ENCODE peak calls at places on chromosomes 11 and 22, in eight cellular contexts. One of them, this sample, is unnamed.

GRCh38 chr11:110173775-110174644 is 80.8 kb downstream of the ZC3H12C start:
- DNase-seq in HCT116: peak; percentile 54
- DNase-seq in heart right ventricle: peak; percentile 57
- DNase-seq in lower lobe of right lung: peak; percentile 78
- DNase-seq in mammary epithelial cell: peak; percentile 50
- DNase-seq in CD4-positive, alpha-beta T cell: peak; percentile 40
- DNase-seq in Peyer's patch: peak; percentile 40
- DNase-seq in IMR-90: peak; percentile 64
- DNase-seq in this sample: peak; percentile 68

GRCh38 chr11:67355794-67356550 is 2.6 kb upstream of the POLD4 start:
- DNase-seq in HCT116: no peak
- DNase-seq in heart right ventricle: no peak
- DNase-seq in lower lobe of right lung: no peak
- DNase-seq in mammary epithelial cell: no peak
- DNase-seq in CD4-positive, alpha-beta T cell: no peak
- DNase-seq in Peyer's patch: no peak
- DNase-seq in IMR-90: no peak
- DNase-seq in this sample: peak; percentile 62

GRCh38 chr11:19458721-19459120 is 218.0 kb upstream of the E2F8 start:
- DNase-seq in HCT116: no peak
- DNase-seq in heart right ventricle: no peak
- DNase-seq in lower lobe of right lung: no peak
- DNase-seq in mammary epithelial cell: no peak
- DNase-seq in CD4-positive, alpha-beta T cell: no peak
- DNase-seq in Peyer's patch: no peak
- DNase-seq in IMR-90: no peak
- DNase-seq in this sample: no peak

GRCh38 chr11:46238078-46238966 is 39.1 kb upstream of the CREB3L1 start:
- DNase-seq in HCT116: no peak
- DNase-seq in heart right ventricle: peak; percentile 83
- DNase-seq in lower lobe of right lung: peak; percentile 82
- DNase-seq in mammary epithelial cell: peak; percentile 32
- DNase-seq in CD4-positive, alpha-beta T cell: peak; percentile 54
- DNase-seq in Peyer's patch: peak; percentile 48
- DNase-seq in IMR-90: peak; percentile 63
- DNase-seq in this sample: peak; percentile 63

GRCh38 chr11:116192509-116193206 is 580.1 kb downstream of the BUD13 start:
- DNase-seq in HCT116: no peak
- DNase-seq in heart right ventricle: no peak
- DNase-seq in lower lobe of right lung: no peak
- DNase-seq in mammary epithelial cell: no peak
- DNase-seq in CD4-positive, alpha-beta T cell: no peak
- DNase-seq in Peyer's patch: no peak
- DNase-seq in IMR-90: no peak
- DNase-seq in this sample: no peak

GRCh38 chr11:2752923-2753322 is 53.1 kb upstream of the KCNQ1OT1 start:
- DNase-seq in HCT116: no peak
- DNase-seq in heart right ventricle: no peak
- DNase-seq in lower lobe of right lung: peak; percentile 6
- DNase-seq in mammary epithelial cell: no peak
- DNase-seq in CD4-positive, alpha-beta T cell: no peak
- DNase-seq in Peyer's patch: no peak
- DNase-seq in IMR-90: peak; percentile 19
- DNase-seq in this sample: no peak

GRCh38 chr11:73625690-73626318 is 20.6 kb upstream of the PLEKHB1 start:
- DNase-seq in HCT116: peak; percentile 56
- DNase-seq in heart right ventricle: peak; percentile 79
- DNase-seq in lower lobe of right lung: peak; percentile 71
- DNase-seq in mammary epithelial cell: peak; percentile 61
- DNase-seq in CD4-positive, alpha-beta T cell: peak; percentile 59
- DNase-seq in Peyer's patch: peak; percentile 46
- DNase-seq in IMR-90: peak; percentile 59
- DNase-seq in this sample: peak; percentile 79

GRCh38 chr11:72962084-72962483 is 147.9 kb downstream of the ATG16L2 start:
- DNase-seq in HCT116: no peak
- DNase-seq in heart right ventricle: no peak
- DNase-seq in lower lobe of right lung: no peak
- DNase-seq in mammary epithelial cell: no peak
- DNase-seq in CD4-positive, alpha-beta T cell: no peak
- DNase-seq in Peyer's patch: no peak
- DNase-seq in IMR-90: peak; percentile 66
- DNase-seq in this sample: no peak

GRCh38 chr11:2383823-2384722 is 7.0 kb downstream of the CD81 start:
- DNase-seq in HCT116: no peak
- DNase-seq in heart right ventricle: no peak
- DNase-seq in lower lobe of right lung: no peak
- DNase-seq in mammary epithelial cell: no peak
- DNase-seq in CD4-positive, alpha-beta T cell: peak; percentile 29
- DNase-seq in Peyer's patch: peak; percentile 83
- DNase-seq in IMR-90: no peak
- DNase-seq in this sample: peak; percentile 63

GRCh38 chr22:35966314-35967045 is 62.1 kb downstream of the RBFOX2 start:
- DNase-seq in HCT116: no peak
- DNase-seq in heart right ventricle: no peak
- DNase-seq in lower lobe of right lung: no peak
- DNase-seq in mammary epithelial cell: no peak
- DNase-seq in CD4-positive, alpha-beta T cell: no peak
- DNase-seq in Peyer's patch: no peak
- DNase-seq in IMR-90: peak; percentile 35
- DNase-seq in this sample: no peak

GRCh38 chr11:114044042-114044871 is 15.3 kb upstream of the ZBTB16 start:
- DNase-seq in HCT116: no peak
- DNase-seq in heart right ventricle: peak; percentile 20
- DNase-seq in lower lobe of right lung: no peak
- DNase-seq in mammary epithelial cell: no peak
- DNase-seq in CD4-positive, alpha-beta T cell: no peak
- DNase-seq in Peyer's patch: no peak
- DNase-seq in IMR-90: no peak
- DNase-seq in this sample: peak; percentile 73

GRCh38 chr22:43945632-43946390 is 9.4 kb upstream of the SAMM50 start:
- DNase-seq in HCT116: peak; percentile 41
- DNase-seq in heart right ventricle: peak; percentile 37
- DNase-seq in lower lobe of right lung: peak; percentile 74
- DNase-seq in mammary epithelial cell: peak; percentile 36
- DNase-seq in CD4-positive, alpha-beta T cell: peak; percentile 56
- DNase-seq in Peyer's patch: peak; percentile 55
- DNase-seq in IMR-90: peak; percentile 59
- DNase-seq in this sample: peak; percentile 63

GRCh38 chr22:46087816-46088277 is 62.5 kb upstream of the PPARA start:
- DNase-seq in HCT116: no peak
- DNase-seq in heart right ventricle: peak; percentile 93
- DNase-seq in lower lobe of right lung: peak; percentile 80
- DNase-seq in mammary epithelial cell: peak; percentile 84
- DNase-seq in CD4-positive, alpha-beta T cell: no peak
- DNase-seq in Peyer's patch: peak; percentile 39
- DNase-seq in IMR-90: peak; percentile 86
- DNase-seq in this sample: peak; percentile 78

GRCh38 chr11:35507688-35508087 is 17.7 kb downstream of the PAMR1 start:
- DNase-seq in HCT116: no peak
- DNase-seq in heart right ventricle: no peak
- DNase-seq in lower lobe of right lung: no peak
- DNase-seq in mammary epithelial cell: peak; percentile 53
- DNase-seq in CD4-positive, alpha-beta T cell: no peak
- DNase-seq in Peyer's patch: no peak
- DNase-seq in IMR-90: no peak
- DNase-seq in this sample: no peak

GRCh38 chr11:73648629-73649046 is 2.3 kb downstream of the PLEKHB1 start:
- DNase-seq in HCT116: no peak
- DNase-seq in heart right ventricle: no peak
- DNase-seq in lower lobe of right lung: no peak
- DNase-seq in mammary epithelial cell: no peak
- DNase-seq in CD4-positive, alpha-beta T cell: no peak
- DNase-seq in Peyer's patch: no peak
- DNase-seq in IMR-90: no peak
- DNase-seq in this sample: no peak

GRCh38 chr22:49291169-49291568 is 536.5 kb downstream of the BRD1 start:
- DNase-seq in HCT116: no peak
- DNase-seq in heart right ventricle: no peak
- DNase-seq in lower lobe of right lung: no peak
- DNase-seq in mammary epithelial cell: no peak
- DNase-seq in CD4-positive, alpha-beta T cell: no peak
- DNase-seq in Peyer's patch: no peak
- DNase-seq in IMR-90: no peak
- DNase-seq in this sample: no peak
- H3K9me3 ChIP-seq in HCT116: peaks cover 4% of the 10 kb centered on the region
- H3K9me3 ChIP-seq in heart right ventricle: peaks cover 24% of the 10 kb centered on the region
- H3K9me3 ChIP-seq in lower lobe of right lung: peaks cover 10% of the 10 kb centered on the region
- H3K9me3 ChIP-seq in mammary epithelial cell: peaks cover 66% of the 10 kb centered on the region
- H3K9me3 ChIP-seq in CD4-positive, alpha-beta T cell: peaks cover 6% of the 10 kb centered on the region
- H3K9me3 ChIP-seq in Peyer's patch: no peaks in the 10 kb centered on the region
- H3K9me3 ChIP-seq in IMR-90: peaks cover 62% of the 10 kb centered on the region
- H3K9me3 ChIP-seq in this sample: no peaks in the 10 kb centered on the region

DNA sequence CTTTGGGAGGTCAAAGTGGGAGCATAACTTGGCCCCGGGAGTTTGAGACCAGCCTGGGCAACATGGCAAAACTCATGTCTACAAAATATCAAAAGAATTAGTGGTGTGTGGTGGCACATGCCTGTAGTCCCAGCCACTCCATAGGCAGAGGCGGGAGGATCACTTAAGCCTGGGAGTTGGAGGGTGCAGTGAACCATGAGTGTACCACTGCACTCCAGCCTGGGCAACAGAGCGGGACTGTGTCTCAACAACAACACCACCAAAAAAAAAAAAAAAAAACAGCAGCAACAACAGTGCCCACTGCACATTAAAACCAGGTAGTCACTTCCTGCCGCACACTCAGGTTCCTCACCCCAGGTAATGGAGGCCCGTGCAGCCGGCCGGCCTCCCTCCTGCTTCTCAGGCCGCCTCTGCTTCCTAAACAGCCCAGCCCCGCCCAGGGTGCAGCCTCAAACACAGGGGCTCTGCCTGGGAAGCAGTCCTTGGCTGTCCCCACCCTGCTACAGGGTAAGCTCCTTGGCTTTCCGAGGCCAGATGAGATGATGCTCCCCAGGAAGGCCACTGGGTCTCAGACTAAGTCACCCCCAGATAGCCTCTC is 318.3 kb downstream of the SHANK2 start:
- DNase-seq in HCT116: no peak
- DNase-seq in heart right ventricle: no peak
- DNase-seq in lower lobe of right lung: no peak
- DNase-seq in mammary epithelial cell: no peak
- DNase-seq in CD4-positive, alpha-beta T cell: no peak
- DNase-seq in Peyer's patch: no peak
- DNase-seq in IMR-90: no peak
- DNase-seq in this sample: no peak
- H3K9me3 ChIP-seq in HCT116: peaks cover 5% of the 10 kb centered on the region
- H3K9me3 ChIP-seq in heart right ventricle: peaks cover 8% of the 10 kb centered on the region
- H3K9me3 ChIP-seq in lower lobe of right lung: no peaks in the 10 kb centered on the region
- H3K9me3 ChIP-seq in mammary epithelial cell: no peaks in the 10 kb centered on the region
- H3K9me3 ChIP-seq in CD4-positive, alpha-beta T cell: no peaks in the 10 kb centered on the region
- H3K9me3 ChIP-seq in Peyer's patch: no peaks in the 10 kb centered on the region
- H3K9me3 ChIP-seq in IMR-90: peaks cover 15% of the 10 kb centered on the region
- H3K9me3 ChIP-seq in this sample: no peaks in the 10 kb centered on the region

DNA sequence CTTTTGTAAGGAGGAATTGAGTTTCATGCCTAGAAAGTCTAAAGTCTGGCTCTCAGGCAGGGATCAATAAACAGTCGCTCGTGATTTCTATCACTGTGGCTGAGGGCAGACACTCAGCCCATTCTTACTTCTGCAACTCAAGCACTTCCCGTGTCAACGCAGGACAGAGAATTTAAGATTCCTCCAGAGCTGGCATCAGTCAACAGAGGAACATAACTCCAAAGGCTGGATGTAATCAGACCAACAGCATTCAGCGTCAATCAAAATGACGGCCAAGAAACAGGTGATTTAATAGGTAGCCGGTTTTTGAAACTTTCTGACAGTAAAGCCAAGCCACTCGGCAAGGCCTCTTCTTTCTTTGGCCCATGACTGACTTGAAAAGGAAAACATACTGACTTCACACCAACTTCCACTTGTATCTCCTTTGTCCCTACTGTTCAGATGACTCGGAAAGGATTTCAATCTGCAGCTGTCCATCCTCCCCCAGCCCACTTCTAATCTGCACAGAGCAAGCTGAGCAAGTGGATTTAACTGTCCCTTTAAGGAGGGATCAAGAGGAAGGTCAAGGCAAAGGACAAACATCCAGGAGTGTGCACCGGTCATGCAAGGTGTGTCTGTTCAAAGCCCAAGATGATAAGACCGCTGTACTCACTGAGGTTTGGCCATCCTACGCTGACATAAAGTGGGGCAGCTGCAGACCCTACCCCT is 9.5 kb downstream of the VPS37C start:
- DNase-seq in HCT116: no peak
- DNase-seq in heart right ventricle: no peak
- DNase-seq in lower lobe of right lung: no peak
- DNase-seq in mammary epithelial cell: no peak
- DNase-seq in CD4-positive, alpha-beta T cell: no peak
- DNase-seq in Peyer's patch: no peak
- DNase-seq in IMR-90: no peak
- DNase-seq in this sample: no peak
- H3K9me3 ChIP-seq in HCT116: peaks cover 8% of the 10 kb centered on the region
- H3K9me3 ChIP-seq in heart right ventricle: peaks cover 23% of the 10 kb centered on the region
- H3K9me3 ChIP-seq in lower lobe of right lung: no peaks in the 10 kb centered on the region
- H3K9me3 ChIP-seq in mammary epithelial cell: no peaks in the 10 kb centered on the region
- H3K9me3 ChIP-seq in CD4-positive, alpha-beta T cell: peaks cover 15% of the 10 kb centered on the region
- H3K9me3 ChIP-seq in Peyer's patch: no peaks in the 10 kb centered on the region
- H3K9me3 ChIP-seq in IMR-90: peaks cover 3% of the 10 kb centered on the region
- H3K9me3 ChIP-seq in this sample: no peaks in the 10 kb centered on the region

GRCh38 chr11:134246678-134247077 is 6.5 kb downstream of the THYN1 start:
- DNase-seq in HCT116: no peak
- DNase-seq in heart right ventricle: no peak
- DNase-seq in lower lobe of right lung: no peak
- DNase-seq in mammary epithelial cell: no peak
- DNase-seq in CD4-positive, alpha-beta T cell: no peak
- DNase-seq in Peyer's patch: no peak
- DNase-seq in IMR-90: no peak
- DNase-seq in this sample: no peak

GRCh38 chr11:134243913-134244312 is 9.2 kb downstream of the THYN1 start:
- DNase-seq in HCT116: no peak
- DNase-seq in heart right ventricle: no peak
- DNase-seq in lower lobe of right lung: no peak
- DNase-seq in mammary epithelial cell: no peak
- DNase-seq in CD4-positive, alpha-beta T cell: no peak
- DNase-seq in Peyer's patch: no peak
- DNase-seq in IMR-90: no peak
- DNase-seq in this sample: no peak

GRCh38 chr11:134246100-134246499 is 7.1 kb downstream of the THYN1 start:
- DNase-seq in HCT116: no peak
- DNase-seq in heart right ventricle: no peak
- DNase-seq in lower lobe of right lung: no peak
- DNase-seq in mammary epithelial cell: no peak
- DNase-seq in CD4-positive, alpha-beta T cell: no peak
- DNase-seq in Peyer's patch: no peak
- DNase-seq in IMR-90: no peak
- DNase-seq in this sample: no peak

GRCh38 chr11:134244593-134244992 is 8.6 kb downstream of the THYN1 start:
- DNase-seq in HCT116: no peak
- DNase-seq in heart right ventricle: no peak
- DNase-seq in lower lobe of right lung: no peak
- DNase-seq in mammary epithelial cell: no peak
- DNase-seq in CD4-positive, alpha-beta T cell: no peak
- DNase-seq in Peyer's patch: no peak
- DNase-seq in IMR-90: peak; percentile 32
- DNase-seq in this sample: no peak

GRCh38 chr11:134245434-134245833 is 7.7 kb downstream of the THYN1 start:
- DNase-seq in HCT116: no peak
- DNase-seq in heart right ventricle: no peak
- DNase-seq in lower lobe of right lung: no peak
- DNase-seq in mammary epithelial cell: no peak
- DNase-seq in CD4-positive, alpha-beta T cell: no peak
- DNase-seq in Peyer's patch: no peak
- DNase-seq in IMR-90: no peak
- DNase-seq in this sample: no peak
- H3K9me3 ChIP-seq in HCT116: no peaks in the 10 kb centered on the region
- H3K9me3 ChIP-seq in heart right ventricle: no peaks in the 10 kb centered on the region
- H3K9me3 ChIP-seq in lower lobe of right lung: no peaks in the 10 kb centered on the region
- H3K9me3 ChIP-seq in mammary epithelial cell: no peaks in the 10 kb centered on the region
- H3K9me3 ChIP-seq in CD4-positive, alpha-beta T cell: no peaks in the 10 kb centered on the region
- H3K9me3 ChIP-seq in Peyer's patch: no peaks in the 10 kb centered on the region
- H3K9me3 ChIP-seq in IMR-90: no peaks in the 10 kb centered on the region
- H3K9me3 ChIP-seq in this sample: no peaks in the 10 kb centered on the region